ENCODE peak calls at places on chromosome 10, in four cellular contexts. G is activated naive CD4-positive, alpha-beta T cell treated with anti-CD3 and anti-CD28 coated beads for 36 hours; A is foreskin fibroblast; N is substantia nigra. U is an unnamed sample.

GRCh38 chr10:46520941-46521340 is 35.5 kb downstream of the GPRIN2 start:
- DNase-seq in N (no peak), A (no peak), G (no peak), U (peak; percentile 11)

GRCh38 chr10:95675403-95676116 is 18.2 kb downstream of the TCTN3 start:
- DNase-seq in N (no peak), A (no peak), G (no peak), U (no peak)

GRCh38 chr10:7311256-7312178 is 99.3 kb downstream of the SFMBT2 start:
- DNase-seq in A (no peak), G (no peak), N (no peak), U (peak; percentile 12)

GRCh38 chr10:52740913-52741675 is 31.5 kb downstream of the MBL2 start:
- DNase-seq in N (peak; percentile 16), A (no peak), G (peak; percentile 55), U (peak; percentile 53)

GRCh38 chr10:7296648-7297047 is 114.2 kb downstream of the SFMBT2 start:
- DNase-seq in G (no peak), N (no peak), A (no peak), U (no peak)

GRCh38 chr10:11300071-11300470 is 282.4 kb downstream of the CELF2 start:
- DNase-seq in A (no peak), G (no peak), N (no peak), U (no peak)

GRCh38 chr10:104317195-104318095 is 20.8 kb downstream of the ITPRIP start:
- DNase-seq in A (no peak), G (no peak), N (no peak), U (no peak)

GRCh38 chr10:30433286-30433778 is 652 bp upstream of the MAP3K8 start:
- DNase-seq in G (peak; percentile 54), A (peak; percentile 41), N (no peak), U (peak; percentile 68)

GRCh38 chr10:50431791-50432190 is 180.5 kb upstream of the ASAH2 start:
- DNase-seq in A (no peak), N (no peak), G (peak; percentile 45), U (no peak)

GRCh38 chr10:132139526-132139925 is 47.2 kb upstream of the DPYSL4 start:
- DNase-seq in A (no peak), N (no peak), G (no peak), U (no peak)